ENCODE peak calls at places on chromosome 15, in ten cellular contexts. I is pulmonary artery endothelial cell; Z is T-helper 9 cell; A is D341Med; P is activated CD4-positive, alpha-beta T cell treated with anti-CD3 and anti-CD28 coated beads for 24 hours; D is dorsolateral prefrontal cortex; U is omental fat pad; M is neural crest cell; K is activated naive CD4-positive, alpha-beta T cell treated with anti-CD3 and anti-CD28 coated beads, Interleukin-2, amount 10 ng/mL, durations not matched to agents 7 days and 5 days; X is ecto neural progenitor cell. H is an unnamed sample.

GRCh38 chr15:96121066-96121465 is 209.4 kb upstream of the NR2F2 start:
- DNase-seq in I (no peak), Z (no peak), A (no peak), P (no peak), D (no peak), U (no peak), M (no peak), K (no peak), X (no peak), H (no peak)

GRCh38 chr15:82315519-82316246 is 33.6 kb downstream of the GOLGA6L10 start:
- DNase-seq in I (no peak), Z (no peak), A (no peak), P (no peak), D (no peak), U (no peak), M (no peak), K (no peak), X (no peak), H (no peak)

GRCh38 chr15:28114721-28115622 is 15.9 kb upstream of the OCA2 start:
- DNase-seq in I (no peak), Z (no peak), A (no peak), P (no peak), D (no peak), U (no peak), M (no peak), K (peak; percentile 16), X (no peak), H (no peak)

GRCh38 chr15:90774731-90775521 is 57.8 kb downstream of the BLM start:
- DNase-seq in I (no peak), Z (no peak), A (no peak), P (no peak), D (no peak), U (no peak), M (no peak), K (no peak), X (no peak), H (no peak)

GRCh38 chr15:90097475-90097874 is 4.8 kb downstream of the IDH2 start:
- DNase-seq in I (no peak), Z (no peak), A (no peak), P (peak; percentile 60), D (no peak), U (no peak), M (no peak), K (peak; percentile 82), X (no peak), H (no peak)

GRCh38 chr15:77646104-77646694 is 13.5 kb upstream of the LINGO1 start:
- DNase-seq in I (no peak), Z (no peak), A (no peak), P (no peak), D (no peak), U (no peak), M (no peak), K (no peak), X (no peak), H (no peak)

GRCh38 chr15:90481023-90481422 is 48.7 kb upstream of the CRTC3 start:
- DNase-seq in I (no peak), Z (peak; percentile 6), A (no peak), P (no peak), D (no peak), U (no peak), M (no peak), K (peak; percentile 70), X (no peak), H (no peak)

GRCh38 chr15:75836953-75837321 is 6.3 kb upstream of the UBE2Q2 start:
- DNase-seq in I (no peak), Z (no peak), A (no peak), P (no peak), D (no peak), U (no peak), M (no peak), K (peak; percentile 67), X (no peak), H (no peak)

H was measured in progenitor cell of endocrine pancreas.